ENCODE peak calls at places on chromosomes 13 and 19, in eight cellular contexts. O is neural progenitor cell; J is CD4-positive, alpha-beta memory T cell; X is GM23338; N is AG09309; Q is cardiac fibroblast; M is AG04450; C is left lung. P is an unnamed sample.

GRCh38 chr19:17719730-17720486 is 628 bp downstream of the MAP1S start:
- DNase-seq in O (peak; percentile 37), J (peak; percentile 9), X (peak; percentile 43), N (no peak), Q (no peak), M (no peak), C (peak; percentile 88), P (peak; percentile 32)

GRCh38 chr13:40208517-40208916 is 457.9 kb downstream of the FOXO1 start:
- DNase-seq in O (no peak), J (no peak), X (no peak), N (no peak), Q (no peak), M (no peak), C (no peak), P (no peak)

GRCh38 chr19:3366104-3366760 is at the start of gene NFIC:
- DNase-seq in O (peak; percentile 54), J (no peak), X (peak; percentile 77), N (peak; percentile 52), Q (peak; percentile 83), M (no peak), C (peak; percentile 92), P (peak; percentile 45)

GRCh38 chr13:110965038-110965754 is 50.3 kb upstream of the ANKRD10 start:
- DNase-seq in O (no peak), J (no peak), X (no peak), N (peak; percentile 37), Q (peak; percentile 95), M (no peak), C (no peak), P (peak; percentile 93)

GRCh38 chr19:35419046-35419445 is 29.0 kb upstream of the FFAR2 start:
- DNase-seq in O (no peak), J (no peak), X (no peak), N (no peak), Q (no peak), M (no peak), C (no peak), P (peak; percentile 87)

GRCh38 chr13:40344270-40345148 is 321.9 kb downstream of the FOXO1 start:
- DNase-seq in O (no peak), J (no peak), X (no peak), N (no peak), Q (no peak), M (no peak), C (no peak), P (no peak)

GRCh38 chr19:1041835-1042685 is 2.2 kb downstream of the ABCA7 start:
- DNase-seq in O (no peak), J (no peak), X (no peak), N (no peak), Q (peak; percentile 50), M (no peak), C (peak; percentile 80), P (no peak)

GRCh38 chr13:50812242-50812641 is 31.2 kb downstream of the DLEU7 start:
- DNase-seq in O (no peak), J (no peak), X (no peak), N (no peak), Q (no peak), M (no peak), C (no peak), P (no peak)

GRCh38 chr19:57664269-57665127 is 4.2 kb upstream of the ZSCAN4 start:
- DNase-seq in O (peak; percentile 83), J (no peak), X (peak; percentile 71), N (no peak), Q (peak; percentile 42), M (no peak), C (peak; percentile 85), P (peak; percentile 64)

GRCh38 chr19:13974073-13974472 is 21.8 kb downstream of the DCAF15 start:
- DNase-seq in O (peak; percentile 82), J (peak; percentile 33), X (peak; percentile 98), N (no peak), Q (no peak), M (no peak), C (no peak), P (peak; percentile 27)

GRCh38 chr13:91169641-91170040 is 177.8 kb upstream of the MIR17HG start:
- DNase-seq in O (peak; percentile 40), J (no peak), X (no peak), N (no peak), Q (no peak), M (no peak), C (no peak), P (no peak)

GRCh38 chr13:60944016-60944415 is 471.6 kb downstream of the PCDH20 start:
- DNase-seq in O (no peak), J (no peak), X (no peak), N (no peak), Q (no peak), M (no peak), C (no peak), P (no peak)

GRCh38 chr19:29519146-29519545 is 6.6 kb upstream of the VSTM2B start:
- DNase-seq in O (no peak), J (no peak), X (no peak), N (no peak), Q (no peak), M (no peak), C (no peak), P (no peak)

GRCh38 chr19:37077929-37078716 is at the start of gene ZNF420:
- DNase-seq in O (peak; percentile 98), J (peak; percentile 85), X (peak; percentile 97), N (peak; percentile 79), Q (peak; percentile 96), M (peak; percentile 90), C (peak; percentile 95), P (peak; percentile 96)
- H3K4me3 ChIP-seq in O (peak within 1 kb of the TSS; percentile 83), J (peak within 1 kb of the TSS; percentile 61), X (peak within 1 kb of the TSS; percentile 97), N (peak within 1 kb of the TSS; percentile 71), Q (peak within 1 kb of the TSS; percentile 92), M (peak within 1 kb of the TSS; percentile 97), C (peak within 1 kb of the TSS; percentile 63), P (peak within 1 kb of the TSS; percentile 91)

DNA sequence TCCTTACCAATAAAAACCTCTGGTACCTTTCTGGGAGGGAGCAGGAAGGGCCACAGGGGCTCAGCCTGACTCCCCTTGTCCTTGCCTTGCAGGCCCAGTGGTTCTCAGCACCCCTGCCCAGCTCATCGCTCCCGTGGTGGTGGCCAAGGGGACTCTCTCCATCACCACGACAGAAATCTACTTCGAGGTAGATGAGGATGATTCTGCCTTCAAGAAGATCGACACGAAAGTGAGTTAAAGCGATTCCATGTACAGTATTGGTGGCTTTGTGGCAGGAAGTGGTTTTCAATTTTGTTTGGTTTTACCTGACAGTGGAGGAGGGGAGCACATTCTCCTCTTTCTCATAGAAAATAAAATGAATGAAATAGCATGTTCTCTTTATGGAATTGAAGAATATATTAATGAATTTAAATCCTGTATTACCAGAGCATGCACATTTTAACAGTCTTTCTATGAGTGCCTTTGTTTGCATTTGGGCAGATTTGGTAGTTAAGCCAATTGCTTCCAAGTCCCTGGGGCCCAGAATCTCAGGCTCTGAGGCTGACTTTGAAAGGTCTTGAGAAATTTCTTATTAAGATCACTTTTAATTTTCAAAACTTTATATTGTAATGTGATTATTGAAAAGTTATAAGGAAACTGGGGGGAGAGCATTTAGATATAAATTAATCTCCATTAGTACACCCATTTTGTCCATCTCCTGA is 4.0 kb downstream of the MAB21L1 start:
- DNase-seq in O (peak; percentile 28), J (no peak), X (peak; percentile 30), N (no peak), Q (no peak), M (no peak), C (peak; percentile 17), P (no peak)
- H3K4me3 ChIP-seq in O (no peak overlapping the region), J (no peak overlapping the region), X (peak overlapping the region; percentile 71), N (no peak overlapping the region), Q (no peak overlapping the region), M (no peak overlapping the region), C (no peak overlapping the region), P (no peak overlapping the region)

GRCh38 chr19:47882890-47883289 is 3.2 kb downstream of the SULT2A1 start:
- DNase-seq in O (no peak), J (no peak), X (no peak), N (no peak), Q (no peak), M (no peak), C (no peak), P (no peak)

GRCh38 chr19:47890865-47891621 is 4.9 kb upstream of the SULT2A1 start:
- DNase-seq in O (no peak), J (no peak), X (no peak), N (no peak), Q (no peak), M (no peak), C (no peak), P (no peak)

GRCh38 chr19:47881757-47882156 is 4.4 kb downstream of the SULT2A1 start:
- DNase-seq in O (no peak), J (no peak), X (peak; percentile 48), N (no peak), Q (no peak), M (no peak), C (no peak), P (no peak)

GRCh38 chr19:47885067-47885463 is 1.1 kb downstream of the SULT2A1 start:
- DNase-seq in O (no peak), J (no peak), X (no peak), N (no peak), Q (no peak), M (no peak), C (no peak), P (no peak)

DNA sequence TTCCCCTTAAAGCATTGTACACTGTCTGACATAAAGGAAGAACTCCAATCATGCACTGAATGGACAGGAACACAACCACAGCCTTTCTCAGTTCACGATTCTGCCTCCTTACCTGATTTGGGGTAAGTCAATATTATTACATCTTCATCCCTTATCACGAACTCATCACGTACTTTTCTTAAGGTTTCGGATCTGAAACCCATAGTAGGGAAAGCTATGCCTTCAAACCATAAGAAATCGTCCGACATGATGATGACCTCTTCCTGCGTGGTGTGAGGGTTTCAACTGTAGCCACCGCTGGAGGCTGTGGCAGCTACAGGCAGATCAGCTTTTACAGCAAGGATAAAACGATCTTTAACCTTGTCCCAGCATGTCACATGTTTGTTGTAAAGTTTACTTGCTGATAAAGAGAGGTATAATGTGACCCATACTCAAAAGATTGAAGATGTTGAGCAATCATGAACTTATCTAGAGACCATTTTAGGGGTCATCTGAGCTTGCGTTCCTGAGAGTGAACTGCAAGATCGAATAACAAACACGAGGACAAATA is at the start of gene SULT2A1:
- DNase-seq in O (no peak), J (no peak), X (no peak), N (no peak), Q (no peak), M (no peak), C (no peak), P (no peak)
- H3K4me3 ChIP-seq in O (no peak within 1 kb of the TSS), J (no peak within 1 kb of the TSS), X (no peak within 1 kb of the TSS), N (no peak within 1 kb of the TSS), Q (no peak within 1 kb of the TSS), M (no peak within 1 kb of the TSS), C (no peak within 1 kb of the TSS), P (no peak within 1 kb of the TSS)

DNA sequence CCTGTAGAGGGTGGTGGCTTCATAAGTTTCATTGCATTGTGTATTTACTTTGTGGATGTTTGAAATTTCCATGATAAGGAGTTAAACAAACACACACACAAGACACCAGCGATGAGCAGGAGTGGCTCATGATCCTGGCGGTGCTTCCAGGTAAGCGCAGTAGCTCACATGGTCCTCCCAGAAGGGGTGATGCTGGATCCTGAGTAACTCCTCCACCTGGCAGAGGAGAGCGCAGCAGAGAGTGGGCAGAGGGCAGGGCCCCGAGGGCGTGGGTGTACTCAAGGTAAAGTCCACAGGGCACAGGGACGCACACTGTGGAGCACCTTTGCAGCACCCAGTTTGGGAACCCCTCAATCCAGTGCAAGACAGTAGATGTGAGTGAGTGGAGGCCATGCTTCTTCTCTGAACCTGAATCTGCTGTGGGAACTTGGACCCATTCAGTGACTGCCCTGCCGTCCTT is 54.0 kb downstream of the RFX2 start:
- DNase-seq in O (no peak), J (no peak), X (no peak), N (no peak), Q (no peak), M (no peak), C (peak; percentile 65), P (peak; percentile 12)
- H3K4me3 ChIP-seq in O (no peak overlapping the region), J (no peak overlapping the region), X (no peak overlapping the region), N (no peak overlapping the region), Q (no peak overlapping the region), M (no peak overlapping the region), C (no peak overlapping the region), P (no peak overlapping the region)

P was measured in trophoblast cell.